ENCODE peak calls at places on chromosomes 12 and 14, in eight cellular contexts. One of them, this sample, is unnamed.

GRCh38 chr12:79515526-79515935 is 175.2 kb downstream of the PAWR start:
- DNase-seq in pancreas: no peak
- DNase-seq in GOT3: no peak
- DNase-seq in NCI-H1105 treated with DMSO at 0.1 percent for 48 hours: no peak
- DNase-seq in stimulated activated CD8-positive, alpha-beta memory T cell treated with anti-CD3 and anti-CD28 coated beads, Interleukin-7, amount 100 ng/mL, for 1 hour: no peak
- DNase-seq in mesothelial cell of epicardium: no peak
- DNase-seq in stimulated activated CD4-positive, alpha-beta T cell treated with anti-CD3 and anti-CD28 coated beads, Interleukin-2, amount 100 ng/mL, for 24 hours: no peak
- DNase-seq in DMS 273 treated with DMSO at 0.1 percent for 48 hours: no peak
- DNase-seq in this sample: no peak

GRCh38 chr14:104087981-104088850 is 2.7 kb downstream of the ASPG start:
- DNase-seq in pancreas: peak
- DNase-seq in stimulated activated CD8-positive, alpha-beta memory T cell treated with anti-CD3 and anti-CD28 coated beads, Interleukin-7, amount 100 ng/mL, for 1 hour: no peak
- DNase-seq in GOT3: no peak
- DNase-seq in mesothelial cell of epicardium: no peak
- DNase-seq in NCI-H1105 treated with DMSO at 0.1 percent for 48 hours: no peak
- DNase-seq in stimulated activated CD4-positive, alpha-beta T cell treated with anti-CD3 and anti-CD28 coated beads, Interleukin-2, amount 100 ng/mL, for 24 hours: no peak
- DNase-seq in DMS 273 treated with DMSO at 0.1 percent for 48 hours: no peak
- DNase-seq in this sample: no peak

GRCh38 chr12:12336049-12336411 is 14.0 kb downstream of the MANSC1 start:
- DNase-seq in stimulated activated CD4-positive, alpha-beta T cell treated with anti-CD3 and anti-CD28 coated beads, Interleukin-2, amount 100 ng/mL, for 24 hours: no peak
- DNase-seq in DMS 273 treated with DMSO at 0.1 percent for 48 hours: no peak
- DNase-seq in GOT3: no peak
- DNase-seq in stimulated activated CD8-positive, alpha-beta memory T cell treated with anti-CD3 and anti-CD28 coated beads, Interleukin-7, amount 100 ng/mL, for 1 hour: no peak
- DNase-seq in NCI-H1105 treated with DMSO at 0.1 percent for 48 hours: no peak
- DNase-seq in mesothelial cell of epicardium: no peak
- DNase-seq in pancreas: no peak
- DNase-seq in this sample: no peak

GRCh38 chr12:22687677-22688076 is 62.7 kb downstream of the ETNK1 start:
- DNase-seq in stimulated activated CD8-positive, alpha-beta memory T cell treated with anti-CD3 and anti-CD28 coated beads, Interleukin-7, amount 100 ng/mL, for 1 hour: no peak
- DNase-seq in NCI-H1105 treated with DMSO at 0.1 percent for 48 hours: no peak
- DNase-seq in stimulated activated CD4-positive, alpha-beta T cell treated with anti-CD3 and anti-CD28 coated beads, Interleukin-2, amount 100 ng/mL, for 24 hours: no peak
- DNase-seq in GOT3: no peak
- DNase-seq in DMS 273 treated with DMSO at 0.1 percent for 48 hours: no peak
- DNase-seq in pancreas: no peak
- DNase-seq in mesothelial cell of epicardium: no peak
- DNase-seq in this sample: no peak

GRCh38 chr12:52259850-52260249 is 14.6 kb upstream of the KRT86 start:
- DNase-seq in pancreas: no peak
- DNase-seq in NCI-H1105 treated with DMSO at 0.1 percent for 48 hours: no peak
- DNase-seq in GOT3: no peak
- DNase-seq in stimulated activated CD4-positive, alpha-beta T cell treated with anti-CD3 and anti-CD28 coated beads, Interleukin-2, amount 100 ng/mL, for 24 hours: no peak
- DNase-seq in mesothelial cell of epicardium: no peak
- DNase-seq in DMS 273 treated with DMSO at 0.1 percent for 48 hours: no peak
- DNase-seq in stimulated activated CD8-positive, alpha-beta memory T cell treated with anti-CD3 and anti-CD28 coated beads, Interleukin-7, amount 100 ng/mL, for 1 hour: no peak
- DNase-seq in this sample: no peak

GRCh38 chr14:93430319-93430801 is 379 bp upstream of the UNC79 start:
- DNase-seq in mesothelial cell of epicardium: peak
- DNase-seq in DMS 273 treated with DMSO at 0.1 percent for 48 hours: no peak
- DNase-seq in GOT3: no peak
- DNase-seq in stimulated activated CD4-positive, alpha-beta T cell treated with anti-CD3 and anti-CD28 coated beads, Interleukin-2, amount 100 ng/mL, for 24 hours: no peak
- DNase-seq in pancreas: peak
- DNase-seq in NCI-H1105 treated with DMSO at 0.1 percent for 48 hours: peak
- DNase-seq in stimulated activated CD8-positive, alpha-beta memory T cell treated with anti-CD3 and anti-CD28 coated beads, Interleukin-7, amount 100 ng/mL, for 1 hour: no peak
- DNase-seq in this sample: peak

GRCh38 chr12:46516238-46516932 is 143.8 kb upstream of the SLC38A2 start:
- DNase-seq in DMS 273 treated with DMSO at 0.1 percent for 48 hours: no peak
- DNase-seq in mesothelial cell of epicardium: no peak
- DNase-seq in NCI-H1105 treated with DMSO at 0.1 percent for 48 hours: no peak
- DNase-seq in stimulated activated CD4-positive, alpha-beta T cell treated with anti-CD3 and anti-CD28 coated beads, Interleukin-2, amount 100 ng/mL, for 24 hours: no peak
- DNase-seq in pancreas: no peak
- DNase-seq in GOT3: no peak
- DNase-seq in stimulated activated CD8-positive, alpha-beta memory T cell treated with anti-CD3 and anti-CD28 coated beads, Interleukin-7, amount 100 ng/mL, for 1 hour: no peak
- DNase-seq in this sample: no peak

GRCh38 chr12:68455676-68456345 is 123.6 kb upstream of the MDM1 start:
- DNase-seq in stimulated activated CD8-positive, alpha-beta memory T cell treated with anti-CD3 and anti-CD28 coated beads, Interleukin-7, amount 100 ng/mL, for 1 hour: no peak
- DNase-seq in mesothelial cell of epicardium: no peak
- DNase-seq in GOT3: no peak
- DNase-seq in pancreas: no peak
- DNase-seq in NCI-H1105 treated with DMSO at 0.1 percent for 48 hours: no peak
- DNase-seq in stimulated activated CD4-positive, alpha-beta T cell treated with anti-CD3 and anti-CD28 coated beads, Interleukin-2, amount 100 ng/mL, for 24 hours: peak
- DNase-seq in DMS 273 treated with DMSO at 0.1 percent for 48 hours: no peak
- DNase-seq in this sample: no peak

GRCh38 chr12:53504004-53504920 is 3.0 kb downstream of the NPFF start:
- DNase-seq in mesothelial cell of epicardium: no peak
- DNase-seq in pancreas: no peak
- DNase-seq in GOT3: no peak
- DNase-seq in stimulated activated CD8-positive, alpha-beta memory T cell treated with anti-CD3 and anti-CD28 coated beads, Interleukin-7, amount 100 ng/mL, for 1 hour: no peak
- DNase-seq in NCI-H1105 treated with DMSO at 0.1 percent for 48 hours: no peak
- DNase-seq in stimulated activated CD4-positive, alpha-beta T cell treated with anti-CD3 and anti-CD28 coated beads, Interleukin-2, amount 100 ng/mL, for 24 hours: no peak
- DNase-seq in DMS 273 treated with DMSO at 0.1 percent for 48 hours: no peak
- DNase-seq in this sample: no peak

GRCh38 chr12:122980192-122981035 is at the start of gene ARL6IP4:
- DNase-seq in mesothelial cell of epicardium: no peak
- DNase-seq in NCI-H1105 treated with DMSO at 0.1 percent for 48 hours: peak
- DNase-seq in stimulated activated CD4-positive, alpha-beta T cell treated with anti-CD3 and anti-CD28 coated beads, Interleukin-2, amount 100 ng/mL, for 24 hours: peak
- DNase-seq in pancreas: peak
- DNase-seq in GOT3: no peak
- DNase-seq in DMS 273 treated with DMSO at 0.1 percent for 48 hours: no peak
- DNase-seq in stimulated activated CD8-positive, alpha-beta memory T cell treated with anti-CD3 and anti-CD28 coated beads, Interleukin-7, amount 100 ng/mL, for 1 hour: peak
- DNase-seq in this sample: peak

GRCh38 chr12:65646127-65646643 is 178.1 kb upstream of the HMGA2 start:
- DNase-seq in DMS 273 treated with DMSO at 0.1 percent for 48 hours: no peak
- DNase-seq in GOT3: no peak
- DNase-seq in stimulated activated CD8-positive, alpha-beta memory T cell treated with anti-CD3 and anti-CD28 coated beads, Interleukin-7, amount 100 ng/mL, for 1 hour: no peak
- DNase-seq in mesothelial cell of epicardium: no peak
- DNase-seq in NCI-H1105 treated with DMSO at 0.1 percent for 48 hours: no peak
- DNase-seq in stimulated activated CD4-positive, alpha-beta T cell treated with anti-CD3 and anti-CD28 coated beads, Interleukin-2, amount 100 ng/mL, for 24 hours: no peak
- DNase-seq in pancreas: no peak
- DNase-seq in this sample: no peak

GRCh38 chr12:56677680-56678079 is 10.4 kb downstream of the PTGES3 start:
- DNase-seq in stimulated activated CD8-positive, alpha-beta memory T cell treated with anti-CD3 and anti-CD28 coated beads, Interleukin-7, amount 100 ng/mL, for 1 hour: no peak
- DNase-seq in pancreas: no peak
- DNase-seq in stimulated activated CD4-positive, alpha-beta T cell treated with anti-CD3 and anti-CD28 coated beads, Interleukin-2, amount 100 ng/mL, for 24 hours: no peak
- DNase-seq in NCI-H1105 treated with DMSO at 0.1 percent for 48 hours: no peak
- DNase-seq in DMS 273 treated with DMSO at 0.1 percent for 48 hours: no peak
- DNase-seq in mesothelial cell of epicardium: no peak
- DNase-seq in GOT3: no peak
- DNase-seq in this sample: no peak

GRCh38 chr14:104891664-104892500 is 26.8 kb downstream of the CEP170B start:
- DNase-seq in GOT3: no peak
- DNase-seq in stimulated activated CD4-positive, alpha-beta T cell treated with anti-CD3 and anti-CD28 coated beads, Interleukin-2, amount 100 ng/mL, for 24 hours: no peak
- DNase-seq in stimulated activated CD8-positive, alpha-beta memory T cell treated with anti-CD3 and anti-CD28 coated beads, Interleukin-7, amount 100 ng/mL, for 1 hour: no peak
- DNase-seq in pancreas: peak
- DNase-seq in mesothelial cell of epicardium: no peak
- DNase-seq in DMS 273 treated with DMSO at 0.1 percent for 48 hours: no peak
- DNase-seq in NCI-H1105 treated with DMSO at 0.1 percent for 48 hours: no peak
- DNase-seq in this sample: no peak

GRCh38 chr12:130127909-130128763 is 34.1 kb upstream of the FZD10 start:
- DNase-seq in NCI-H1105 treated with DMSO at 0.1 percent for 48 hours: no peak
- DNase-seq in stimulated activated CD8-positive, alpha-beta memory T cell treated with anti-CD3 and anti-CD28 coated beads, Interleukin-7, amount 100 ng/mL, for 1 hour: no peak
- DNase-seq in GOT3: no peak
- DNase-seq in pancreas: no peak
- DNase-seq in DMS 273 treated with DMSO at 0.1 percent for 48 hours: no peak
- DNase-seq in mesothelial cell of epicardium: no peak
- DNase-seq in stimulated activated CD4-positive, alpha-beta T cell treated with anti-CD3 and anti-CD28 coated beads, Interleukin-2, amount 100 ng/mL, for 24 hours: no peak
- DNase-seq in this sample: no peak

GRCh38 chr12:132604108-132605054 is 6.0 kb downstream of the LRCOL1 start:
- DNase-seq in stimulated activated CD8-positive, alpha-beta memory T cell treated with anti-CD3 and anti-CD28 coated beads, Interleukin-7, amount 100 ng/mL, for 1 hour: no peak
- DNase-seq in mesothelial cell of epicardium: no peak
- DNase-seq in DMS 273 treated with DMSO at 0.1 percent for 48 hours: no peak
- DNase-seq in pancreas: peak
- DNase-seq in GOT3: no peak
- DNase-seq in NCI-H1105 treated with DMSO at 0.1 percent for 48 hours: no peak
- DNase-seq in stimulated activated CD4-positive, alpha-beta T cell treated with anti-CD3 and anti-CD28 coated beads, Interleukin-2, amount 100 ng/mL, for 24 hours: no peak
- DNase-seq in this sample: no peak

GRCh38 chr14:93799617-93800016 is 11.3 kb upstream of the PRIMA1 start:
- DNase-seq in stimulated activated CD8-positive, alpha-beta memory T cell treated with anti-CD3 and anti-CD28 coated beads, Interleukin-7, amount 100 ng/mL, for 1 hour: no peak
- DNase-seq in GOT3: no peak
- DNase-seq in stimulated activated CD4-positive, alpha-beta T cell treated with anti-CD3 and anti-CD28 coated beads, Interleukin-2, amount 100 ng/mL, for 24 hours: no peak
- DNase-seq in mesothelial cell of epicardium: no peak
- DNase-seq in NCI-H1105 treated with DMSO at 0.1 percent for 48 hours: no peak
- DNase-seq in DMS 273 treated with DMSO at 0.1 percent for 48 hours: no peak
- DNase-seq in pancreas: no peak
- DNase-seq in this sample: no peak

GRCh38 chr12:25648460-25648859 is 95.4 kb upstream of the LMNTD1 start:
- DNase-seq in mesothelial cell of epicardium: no peak
- DNase-seq in DMS 273 treated with DMSO at 0.1 percent for 48 hours: no peak
- DNase-seq in NCI-H1105 treated with DMSO at 0.1 percent for 48 hours: peak
- DNase-seq in stimulated activated CD8-positive, alpha-beta memory T cell treated with anti-CD3 and anti-CD28 coated beads, Interleukin-7, amount 100 ng/mL, for 1 hour: no peak
- DNase-seq in stimulated activated CD4-positive, alpha-beta T cell treated with anti-CD3 and anti-CD28 coated beads, Interleukin-2, amount 100 ng/mL, for 24 hours: no peak
- DNase-seq in GOT3: peak
- DNase-seq in pancreas: no peak
- DNase-seq in this sample: peak

GRCh38 chr12:131491887-131492490 is 218.9 kb upstream of the SFSWAP start:
- DNase-seq in pancreas: no peak
- DNase-seq in NCI-H1105 treated with DMSO at 0.1 percent for 48 hours: no peak
- DNase-seq in DMS 273 treated with DMSO at 0.1 percent for 48 hours: no peak
- DNase-seq in stimulated activated CD4-positive, alpha-beta T cell treated with anti-CD3 and anti-CD28 coated beads, Interleukin-2, amount 100 ng/mL, for 24 hours: no peak
- DNase-seq in GOT3: no peak
- DNase-seq in mesothelial cell of epicardium: no peak
- DNase-seq in stimulated activated CD8-positive, alpha-beta memory T cell treated with anti-CD3 and anti-CD28 coated beads, Interleukin-7, amount 100 ng/mL, for 1 hour: no peak
- DNase-seq in this sample: no peak

GRCh38 chr14:62914025-62914424 is 131.2 kb downstream of the KCNH5 start:
- DNase-seq in GOT3: no peak
- DNase-seq in pancreas: no peak
- DNase-seq in stimulated activated CD4-positive, alpha-beta T cell treated with anti-CD3 and anti-CD28 coated beads, Interleukin-2, amount 100 ng/mL, for 24 hours: no peak
- DNase-seq in NCI-H1105 treated with DMSO at 0.1 percent for 48 hours: no peak
- DNase-seq in DMS 273 treated with DMSO at 0.1 percent for 48 hours: no peak
- DNase-seq in mesothelial cell of epicardium: no peak
- DNase-seq in stimulated activated CD8-positive, alpha-beta memory T cell treated with anti-CD3 and anti-CD28 coated beads, Interleukin-7, amount 100 ng/mL, for 1 hour: no peak
- DNase-seq in this sample: no peak